ENCODE peak calls at places on chromosomes 3 and 15, in nine cellular contexts. D is NCI-H1092; K is NCI-H2081; E is ELR; I is NT2/D1; C is activated T-cell treated with anti-CD3 and anti-CD28 coated beads for 1 hour; N is stimulated activated CD4-positive, alpha-beta T cell treated with anti-CD3 and anti-CD28 coated beads, Interleukin-12 subunit alpha, Interleukin-12 subunit beta, amount 100 ng/mL, for 4 hours; A is GM10248; M is islet precursor cell. U is an unnamed sample.

GRCh38 chr3:127173516-127174166 is 19.3 kb upstream of the PRR23E start:
- DNase-seq in A (no peak), I (no peak), K (no peak), E (no peak), N (no peak), D (no peak), C (no peak), M (peak; percentile 49), U (no peak)

GRCh38 chr3:126021224-126021623 is 52.2 kb downstream of the ROPN1B start:
- DNase-seq in C (no peak), D (no peak), N (no peak), A (no peak), K (no peak), E (no peak), M (peak; percentile 25), I (no peak), U (no peak)

GRCh38 chr3:133460809-133461208 is 61.0 kb downstream of the BFSP2 start:
- DNase-seq in N (no peak), I (no peak), E (no peak), C (no peak), K (no peak), M (no peak), A (no peak), D (no peak), U (no peak)

GRCh38 chr3:9185046-9185445 is 64.4 kb downstream of the SRGAP3 start:
- DNase-seq in C (no peak), D (no peak), N (no peak), E (no peak), A (no peak), M (no peak), K (no peak), I (no peak), U (no peak)

GRCh38 chr3:188812198-188812597 is 359.6 kb upstream of the TPRG1 start:
- DNase-seq in M (no peak), D (no peak), N (no peak), E (no peak), I (no peak), C (no peak), K (no peak), A (no peak), U (no peak)

GRCh38 chr3:124263168-124263567 is 271.2 kb upstream of the ROPN1 start:
- DNase-seq in C (no peak), E (peak; percentile 91), A (no peak), K (no peak), N (no peak), D (no peak), M (peak; percentile 80), I (no peak), U (no peak)

GRCh38 chr3:118909751-118910150 is 124.9 kb downstream of the IGSF11 start:
- DNase-seq in M (no peak), N (no peak), E (peak; percentile 8), D (no peak), K (no peak), C (no peak), I (no peak), A (no peak), U (no peak)

GRCh38 chr3:72338942-72339749 is 509.1 kb downstream of the SHQ1 start:
- DNase-seq in N (peak; percentile 17), I (no peak), D (no peak), K (no peak), C (no peak), A (no peak), E (peak; percentile 89), M (peak; percentile 98), U (no peak)

GRCh38 chr15:84961707-84962106 is 19.9 kb upstream of the PDE8A start:
- DNase-seq in M (no peak), A (no peak), E (peak; percentile 55), N (no peak), C (no peak), K (no peak), D (no peak), I (no peak), U (no peak)

GRCh38 chr3:194377708-194378107 is 8.2 kb upstream of the LRRC15 start:
- DNase-seq in E (peak; percentile 34), I (no peak), M (no peak), N (no peak), K (no peak), C (no peak), A (no peak), D (no peak), U (no peak)

GRCh38 chr3:25587094-25587493 is 77.6 kb downstream of the TOP2B start:
- DNase-seq in K (peak; percentile 35), C (no peak), N (no peak), M (peak; percentile 45), A (no peak), E (no peak), I (no peak), D (no peak), U (no peak)

GRCh38 chr3:136161516-136161915 is 34.6 kb downstream of the MSL2 start:
- DNase-seq in I (no peak), N (no peak), A (no peak), D (no peak), M (no peak), K (no peak), C (no peak), E (no peak), U (no peak)

GRCh38 chr3:24678441-24678865 is 183.8 kb upstream of the THRB start:
- DNase-seq in C (no peak), D (no peak), K (no peak), E (peak; percentile 87), M (peak; percentile 73), A (no peak), N (no peak), I (no peak), U (no peak)

GRCh38 chr3:31077021-31077601 is 182.7 kb upstream of the GADL1 start:
- DNase-seq in C (no peak), A (no peak), M (peak; percentile 84), E (peak; percentile 98), N (peak; percentile 18), K (no peak), D (no peak), I (no peak), U (no peak)

GRCh38 chr3:136751259-136752045 is 726 bp downstream of the STAG1 start:
- DNase-seq in I (peak; percentile 50), D (peak; percentile 59), E (peak; percentile 84), K (peak; percentile 94), N (peak; percentile 60), A (peak; percentile 53), C (peak; percentile 48), M (peak; percentile 93), U (peak; percentile 53)

GRCh38 chr15:56866798-56867197 is 51.6 kb upstream of the TCF12 start:
- DNase-seq in I (no peak), D (no peak), K (no peak), E (peak; percentile 42), M (no peak), C (no peak), N (no peak), A (no peak), U (no peak)

GRCh38 chr3:63877737-63878393 is 14.2 kb downstream of the ATXN7 start:
- DNase-seq in A (no peak), C (no peak), K (no peak), D (no peak), M (no peak), N (no peak), E (peak; percentile 15), I (no peak), U (no peak)

GRCh38 chr15:95557226-95558046 is 773.1 kb upstream of the NR2F2 start:
- DNase-seq in C (no peak), N (no peak), K (peak; percentile 1), M (peak; percentile 84), D (no peak), A (no peak), E (peak; percentile 94), I (no peak), U (no peak)

GRCh38 chr15:41853191-41853590 is 14.5 kb downstream of the PLA2G4B start:
- DNase-seq in A (no peak), N (no peak), M (no peak), E (no peak), D (no peak), C (no peak), K (no peak), I (no peak), U (no peak)

GRCh38 chr15:91866371-91866905 is 12.9 kb downstream of the SLCO3A1 start:
- DNase-seq in D (no peak), E (no peak), C (no peak), A (no peak), N (no peak), M (peak; percentile 32), K (no peak), I (no peak), U (no peak)

GRCh38 chr15:45499426-45499825 is 23.1 kb downstream of the SLC30A4 start:
- DNase-seq in D (no peak), K (no peak), A (no peak), M (no peak), N (no peak), C (no peak), E (peak; percentile 26), I (no peak), U (no peak)

GRCh38 chr15:33068007-33068441 is 126.5 kb downstream of the FMN1 start:
- DNase-seq in M (peak; percentile 95), E (peak; percentile 77), C (no peak), N (no peak), D (no peak), K (no peak), I (no peak), A (no peak), U (no peak)

GRCh38 chr15:85778107-85778776 is 16.5 kb downstream of the KLHL25 start:
- DNase-seq in D (no peak), I (no peak), C (no peak), M (no peak), E (no peak), K (no peak), A (no peak), N (no peak), U (no peak)

U was measured in progenitor cell of endocrine pancreas.